ENCODE peak calls at places on chromosomes 3 and 15, in six cellular contexts. One of them, this sample, is unnamed.

GRCh38 chr3:177451277-177451880 is 254.1 kb upstream of the TBL1XR1 start:
- DNase-seq in IMR-90: no peak
- DNase-seq in left ventricle myocardium inferior: no peak
- DNase-seq in heart right ventricle: no peak
- DNase-seq in hepatocyte: no peak
- DNase-seq in GM23338: no peak
- DNase-seq in this sample: no peak

GRCh38 chr3:36408146-36408545 is 27.8 kb downstream of the STAC start:
- DNase-seq in IMR-90: no peak
- DNase-seq in left ventricle myocardium inferior: no peak
- DNase-seq in GM23338: peak
- DNase-seq in hepatocyte: no peak
- DNase-seq in heart right ventricle: no peak
- DNase-seq in this sample: no peak

GRCh38 chr15:62719316-62719715 is 323.2 kb upstream of the TPM1 start:
- DNase-seq in GM23338: no peak
- DNase-seq in IMR-90: peak
- DNase-seq in heart right ventricle: no peak
- DNase-seq in hepatocyte: no peak
- DNase-seq in left ventricle myocardium inferior: no peak
- DNase-seq in this sample: no peak

GRCh38 chr3:52204337-52205073 is 6.5 kb downstream of the ALAS1 start:
- DNase-seq in hepatocyte: no peak
- DNase-seq in left ventricle myocardium inferior: no peak
- DNase-seq in heart right ventricle: no peak
- DNase-seq in IMR-90: peak
- DNase-seq in GM23338: no peak
- DNase-seq in this sample: no peak

GRCh38 chr3:15636028-15636709 is 34.6 kb downstream of the BTD start:
- DNase-seq in GM23338: no peak
- DNase-seq in IMR-90: peak
- DNase-seq in left ventricle myocardium inferior: no peak
- DNase-seq in heart right ventricle: peak
- DNase-seq in hepatocyte: no peak
- DNase-seq in this sample: no peak

GRCh38 chr3:55481918-55482495 is 5.1 kb downstream of the WNT5A start:
- DNase-seq in GM23338: peak
- DNase-seq in IMR-90: peak
- DNase-seq in heart right ventricle: no peak
- DNase-seq in hepatocyte: peak
- DNase-seq in left ventricle myocardium inferior: no peak
- DNase-seq in this sample: peak

GRCh38 chr15:92809880-92810361 is 90.2 kb upstream of the CHD2 start:
- DNase-seq in left ventricle myocardium inferior: no peak
- DNase-seq in heart right ventricle: peak
- DNase-seq in IMR-90: peak
- DNase-seq in hepatocyte: peak
- DNase-seq in GM23338: no peak
- DNase-seq in this sample: peak

GRCh38 chr15:63858881-63859280 is 25.1 kb upstream of the HERC1 start:
- DNase-seq in heart right ventricle: peak
- DNase-seq in IMR-90: peak
- DNase-seq in hepatocyte: no peak
- DNase-seq in left ventricle myocardium inferior: no peak
- DNase-seq in GM23338: no peak
- DNase-seq in this sample: no peak

GRCh38 chr15:58410353-58410752 is 21.4 kb upstream of the LIPC start:
- DNase-seq in GM23338: no peak
- DNase-seq in left ventricle myocardium inferior: no peak
- DNase-seq in heart right ventricle: peak
- DNase-seq in hepatocyte: no peak
- DNase-seq in IMR-90: peak
- DNase-seq in this sample: no peak

GRCh38 chr15:67146875-67147381 is 81.5 kb downstream of the SMAD3 start:
- DNase-seq in left ventricle myocardium inferior: no peak
- DNase-seq in heart right ventricle: peak
- DNase-seq in IMR-90: peak
- DNase-seq in hepatocyte: peak
- DNase-seq in GM23338: peak
- DNase-seq in this sample: peak

GRCh38 chr3:87077354-87077753 is 86.4 kb upstream of the VGLL3 start:
- DNase-seq in IMR-90: no peak
- DNase-seq in left ventricle myocardium inferior: no peak
- DNase-seq in heart right ventricle: no peak
- DNase-seq in GM23338: no peak
- DNase-seq in hepatocyte: no peak
- DNase-seq in this sample: no peak

GRCh38 chr3:181210275-181210674 is 220.7 kb upstream of the DNAJC19 start:
- DNase-seq in hepatocyte: peak
- DNase-seq in heart right ventricle: no peak
- DNase-seq in left ventricle myocardium inferior: no peak
- DNase-seq in GM23338: peak
- DNase-seq in IMR-90: peak
- DNase-seq in this sample: no peak

GRCh38 chr3:105253225-105253624 is 113.5 kb upstream of the ALCAM start:
- DNase-seq in hepatocyte: no peak
- DNase-seq in IMR-90: no peak
- DNase-seq in heart right ventricle: peak
- DNase-seq in GM23338: no peak
- DNase-seq in left ventricle myocardium inferior: no peak
- DNase-seq in this sample: no peak

GRCh38 chr3:169771651-169772529 is 1.3 kb upstream of the MYNN start:
- DNase-seq in GM23338: peak
- DNase-seq in hepatocyte: peak
- DNase-seq in heart right ventricle: peak
- DNase-seq in IMR-90: peak
- DNase-seq in left ventricle myocardium inferior: peak
- DNase-seq in this sample: peak

GRCh38 chr3:49456417-49456816 is 13.7 kb upstream of the DAG1 start:
- DNase-seq in hepatocyte: no peak
- DNase-seq in left ventricle myocardium inferior: no peak
- DNase-seq in IMR-90: peak
- DNase-seq in GM23338: no peak
- DNase-seq in heart right ventricle: no peak
- DNase-seq in this sample: no peak

GRCh38 chr3:38829404-38829803 is 13.4 kb upstream of the SCN10A start:
- DNase-seq in IMR-90: peak
- DNase-seq in GM23338: no peak
- DNase-seq in left ventricle myocardium inferior: peak
- DNase-seq in heart right ventricle: no peak
- DNase-seq in hepatocyte: peak
- DNase-seq in this sample: no peak

GRCh38 chr15:93282808-93283207 is 193.8 kb upstream of the RGMA start:
- DNase-seq in hepatocyte: no peak
- DNase-seq in GM23338: no peak
- DNase-seq in IMR-90: no peak
- DNase-seq in left ventricle myocardium inferior: no peak
- DNase-seq in heart right ventricle: no peak
- DNase-seq in this sample: no peak

GRCh38 chr15:38707802-38708671 is 143.4 kb upstream of the RASGRP1 start:
- DNase-seq in IMR-90: peak
- DNase-seq in hepatocyte: peak
- DNase-seq in left ventricle myocardium inferior: no peak
- DNase-seq in heart right ventricle: peak
- DNase-seq in GM23338: peak
- DNase-seq in this sample: peak

GRCh38 chr3:161051856-161052255 is 53.3 kb downstream of the B3GALNT1 start:
- DNase-seq in IMR-90: no peak
- DNase-seq in hepatocyte: no peak
- DNase-seq in GM23338: no peak
- DNase-seq in heart right ventricle: no peak
- DNase-seq in left ventricle myocardium inferior: no peak
- DNase-seq in this sample: no peak

GRCh38 chr15:68364028-68364659 is 67.8 kb downstream of the ITGA11 start:
- DNase-seq in heart right ventricle: peak
- DNase-seq in hepatocyte: peak
- DNase-seq in IMR-90: peak
- DNase-seq in GM23338: no peak
- DNase-seq in left ventricle myocardium inferior: peak
- DNase-seq in this sample: no peak

GRCh38 chr15:51846463-51847230 is 17.2 kb downstream of the TMOD3 start:
- DNase-seq in IMR-90: peak
- DNase-seq in hepatocyte: no peak
- DNase-seq in heart right ventricle: no peak
- DNase-seq in left ventricle myocardium inferior: no peak
- DNase-seq in GM23338: no peak
- DNase-seq in this sample: no peak

GRCh38 chr3:121557426-121557934 is 10.3 kb upstream of the ARGFX start:
- DNase-seq in heart right ventricle: no peak
- DNase-seq in left ventricle myocardium inferior: no peak
- DNase-seq in IMR-90: no peak
- DNase-seq in hepatocyte: no peak
- DNase-seq in GM23338: no peak
- DNase-seq in this sample: no peak

GRCh38 chr15:85607842-85608241 is 186.9 kb downstream of the KLHL25 start:
- DNase-seq in GM23338: no peak
- DNase-seq in left ventricle myocardium inferior: no peak
- DNase-seq in hepatocyte: no peak
- DNase-seq in IMR-90: peak
- DNase-seq in heart right ventricle: peak
- DNase-seq in this sample: no peak
- H3K4me3 ChIP-seq in GM23338: no peak
- H3K4me3 ChIP-seq in left ventricle myocardium inferior: no peak
- H3K4me3 ChIP-seq in hepatocyte: no peak
- H3K4me3 ChIP-seq in IMR-90: no peak
- H3K4me3 ChIP-seq in heart right ventricle: no peak
- H3K4me3 ChIP-seq in this sample: no peak

DNA sequence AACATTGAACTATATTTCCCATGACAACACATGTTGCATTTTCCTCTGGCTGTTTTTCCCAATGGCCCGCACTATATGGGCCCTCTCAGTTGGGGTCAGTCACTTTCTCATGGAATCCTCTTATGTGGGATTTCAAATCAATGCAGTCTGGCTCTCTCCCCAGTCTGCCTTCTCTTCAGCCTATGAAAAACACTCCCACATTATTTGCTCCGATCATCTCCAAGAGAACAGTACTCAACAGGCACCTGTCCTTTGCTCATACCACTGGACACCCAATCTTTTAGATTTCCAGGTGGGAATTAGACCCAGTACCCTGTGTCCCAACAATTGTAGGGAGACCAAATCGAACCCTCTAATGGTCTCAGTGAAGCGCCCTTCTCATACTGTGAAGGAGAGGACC is 251.3 kb downstream of the THSD4 start:
- DNase-seq in left ventricle myocardium inferior: no peak
- DNase-seq in hepatocyte: no peak
- DNase-seq in IMR-90: no peak
- DNase-seq in heart right ventricle: no peak
- DNase-seq in GM23338: no peak
- DNase-seq in this sample: no peak
- H3K27ac ChIP-seq in left ventricle myocardium inferior: peak
- H3K27ac ChIP-seq in hepatocyte: no peak
- H3K27ac ChIP-seq in IMR-90: no peak
- H3K27ac ChIP-seq in heart right ventricle: peak
- H3K27ac ChIP-seq in GM23338: no peak
- H3K27ac ChIP-seq in this sample: no peak

GRCh38 chr3:32686713-32687112 is 1.7 kb downstream of the CNOT10 start:
- DNase-seq in IMR-90: no peak
- DNase-seq in GM23338: no peak
- DNase-seq in hepatocyte: no peak
- DNase-seq in heart right ventricle: no peak
- DNase-seq in left ventricle myocardium inferior: no peak
- DNase-seq in this sample: no peak

GRCh38 chr3:32684029-32684799 is 774 bp upstream of the CNOT10 start:
- DNase-seq in heart right ventricle: no peak
- DNase-seq in IMR-90: no peak
- DNase-seq in left ventricle myocardium inferior: no peak
- DNase-seq in hepatocyte: no peak
- DNase-seq in GM23338: no peak
- DNase-seq in this sample: no peak

GRCh38 chr3:32685604-32686185 is 707 bp downstream of the CNOT10 start:
- DNase-seq in left ventricle myocardium inferior: no peak
- DNase-seq in GM23338: no peak
- DNase-seq in heart right ventricle: no peak
- DNase-seq in IMR-90: peak
- DNase-seq in hepatocyte: no peak
- DNase-seq in this sample: no peak

GRCh38 chr3:32681811-32682210 is 3.2 kb upstream of the CNOT10 start:
- DNase-seq in heart right ventricle: no peak
- DNase-seq in IMR-90: no peak
- DNase-seq in hepatocyte: peak
- DNase-seq in GM23338: no peak
- DNase-seq in left ventricle myocardium inferior: no peak
- DNase-seq in this sample: no peak

DNA sequence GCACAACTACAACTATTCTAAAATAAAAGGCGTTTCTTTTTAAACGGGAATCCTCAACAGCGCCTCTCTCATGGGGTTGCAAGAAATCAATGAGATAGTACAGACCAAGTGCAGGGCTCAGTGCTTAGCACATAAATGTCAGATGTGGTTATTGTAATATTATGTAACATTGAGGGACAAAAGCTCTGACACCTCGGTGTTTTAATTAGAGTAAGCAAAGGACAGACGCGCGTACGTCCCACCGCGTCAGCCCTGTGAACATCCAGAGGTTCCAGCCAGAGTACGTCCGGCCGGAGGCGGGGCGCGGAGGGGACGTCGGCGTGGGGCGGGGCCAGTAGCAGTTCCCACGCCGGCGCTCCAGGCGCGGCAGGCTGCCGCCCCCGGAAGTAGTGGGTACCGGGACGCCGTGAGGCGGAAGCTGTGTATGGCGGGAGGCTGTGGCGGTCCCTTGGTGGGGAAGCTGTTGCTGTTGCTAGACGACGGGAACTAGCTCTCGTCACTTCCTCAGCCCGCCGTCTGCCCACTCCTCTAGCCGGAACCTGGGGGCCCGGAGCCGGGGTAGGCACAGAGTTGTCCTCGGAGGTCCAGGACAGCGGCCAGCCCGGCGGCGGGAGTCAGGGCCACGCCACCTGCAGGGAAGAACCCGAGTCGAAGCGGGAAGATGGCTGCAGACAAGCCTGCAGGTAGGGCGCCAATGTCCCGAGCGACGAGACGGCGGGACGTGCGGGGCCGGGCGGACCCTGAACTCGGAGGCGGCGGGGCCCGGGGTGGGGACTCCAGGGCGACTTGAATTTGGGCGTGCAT is at the start of gene CNOT10:
- DNase-seq in GM23338: peak
- DNase-seq in heart right ventricle: peak
- DNase-seq in IMR-90: peak
- DNase-seq in left ventricle myocardium inferior: peak
- DNase-seq in hepatocyte: peak
- DNase-seq in this sample: peak
- TF ChIP-seq CTCF in GM23338: no peak
- TF ChIP-seq CTCF in heart right ventricle: peak
- TF ChIP-seq CTCF in IMR-90: no peak
- TF ChIP-seq CTCF in left ventricle myocardium inferior: peak
- TF ChIP-seq CTCF in hepatocyte: peak
- TF ChIP-seq CTCF in this sample: peak

GRCh38 chr3:185421577-185422232 is 58.8 kb downstream of the MAP3K13 start:
- DNase-seq in heart right ventricle: no peak
- DNase-seq in left ventricle myocardium inferior: no peak
- DNase-seq in IMR-90: no peak
- DNase-seq in GM23338: no peak
- DNase-seq in hepatocyte: no peak
- DNase-seq in this sample: no peak
- H3K4me3 ChIP-seq in heart right ventricle: no peak
- H3K4me3 ChIP-seq in left ventricle myocardium inferior: no peak
- H3K4me3 ChIP-seq in IMR-90: no peak
- H3K4me3 ChIP-seq in GM23338: no peak
- H3K4me3 ChIP-seq in hepatocyte: no peak
- H3K4me3 ChIP-seq in this sample: no peak

This sample was measured in endodermal cell.